ENCODE peak calls at places on chromosomes 11 and 22, in six cellular contexts. A, U, G, R, Y and K are unnamed samples. For H3K9me3, the result is how much of the 10 kb centered on the place peaks cover.

GRCh38 chr11:44950625-44951472 is at the start of gene TP53I11:
- DNase-seq in R (peak), U (no peak), A (peak), Y (no peak), G (no peak), K (peak)

GRCh38 chr11:123129920-123130319 is 65.1 kb downstream of the CLMP start:
- DNase-seq in Y (no peak), R (no peak), G (no peak), U (no peak), A (no peak), K (no peak)

GRCh38 chr11:61567286-61568061 is 13.4 kb downstream of the SYT7 start:
- DNase-seq in A (no peak), U (peak), G (no peak), Y (peak), R (peak), K (peak)

GRCh38 chr22:30044369-30044768 is 35.9 kb upstream of the HORMAD2 start:
- DNase-seq in G (no peak), Y (peak), U (no peak), A (no peak), R (peak), K (no peak)

GRCh38 chr11:20274031-20274430 is 89.5 kb upstream of the HTATIP2 start:
- DNase-seq in G (no peak), R (no peak), A (no peak), U (no peak), Y (no peak), K (no peak)

GRCh38 chr11:131392528-131393255 is 22.3 kb downstream of the NTM start:
- DNase-seq in A (no peak), U (peak), Y (no peak), G (no peak), R (no peak), K (no peak)

GRCh38 chr11:48172818-48173609 is 43.6 kb upstream of the OR4B1 start:
- DNase-seq in U (peak), Y (peak), R (peak), A (no peak), G (no peak), K (peak)

GRCh38 chr22:29690481-29690880 is 29.3 kb upstream of the CABP7 start:
- DNase-seq in U (no peak), R (no peak), Y (peak), A (no peak), G (no peak), K (no peak)

GRCh38 chr11:118911113-118911879 is 14.4 kb downstream of the BCL9L start:
- DNase-seq in U (no peak), R (peak), Y (peak), G (no peak), A (peak), K (no peak)

GRCh38 chr11:129442171-129442570 is 66.5 kb downstream of the BARX2 start:
- DNase-seq in R (no peak), A (no peak), Y (no peak), G (no peak), U (no peak), K (no peak)

GRCh38 chr11:75554258-75555022 is 7.6 kb upstream of the SERPINH1 start:
- DNase-seq in A (peak), Y (no peak), U (peak), R (peak), G (no peak), K (no peak)

GRCh38 chr11:1303973-1304372 is 5.5 kb downstream of the TOLLIP start:
- DNase-seq in U (no peak), G (no peak), A (peak), Y (no peak), R (peak), K (no peak)

GRCh38 chr11:130214861-130215530 is 55.4 kb downstream of the ST14 start:
- DNase-seq in Y (no peak), A (no peak), R (no peak), G (no peak), U (no peak), K (no peak)

GRCh38 chr11:610146-610801 is 5.5 kb downstream of the IRF7 start:
- DNase-seq in A (no peak), Y (no peak), G (no peak), U (no peak), R (no peak), K (no peak)

GRCh38 chr22:30422481-30423295 is 2.9 kb upstream of the MTFP1 start:
- DNase-seq in R (peak), A (peak), U (peak), G (no peak), Y (peak), K (no peak)

GRCh38 chr11:70319694-70320093 is 49.2 kb downstream of the PPFIA1 start:
- DNase-seq in A (no peak), R (no peak), U (no peak), Y (no peak), G (no peak), K (no peak)

GRCh38 chr22:48369789-48370507 is 1457.7 kb downstream of the BRD1 start:
- DNase-seq in Y (no peak), U (no peak), A (peak), R (peak), G (no peak), K (no peak)

GRCh38 chr11:120200677-120201076 is 10.2 kb upstream of the OAF start:
- DNase-seq in Y (no peak), A (no peak), U (no peak), G (no peak), R (no peak), K (no peak)

GRCh38 chr11:78961186-78961782 is 386.6 kb upstream of the NARS2 start:
- DNase-seq in U (no peak), A (no peak), Y (peak), R (peak), G (no peak), K (no peak)

GRCh38 chr22:33300165-33300564 is 242.0 kb upstream of the SYN3 start:
- DNase-seq in R (no peak), G (no peak), Y (no peak), U (no peak), A (no peak), K (no peak)

GRCh38 chr11:128835741-128836410 is 31.2 kb downstream of the KCNJ1 start:
- DNase-seq in R (no peak), A (no peak), Y (no peak), G (no peak), U (no peak), K (no peak)

GRCh38 chr11:96306600-96306932 is 36.4 kb downstream of the MAML2 start:
- DNase-seq in U (no peak), R (no peak), A (no peak), G (no peak), Y (peak), K (no peak)

GRCh38 chr11:102476812-102477211 is 24.2 kb upstream of the TMEM123 start:
- DNase-seq in A (no peak), U (no peak), Y (peak), G (no peak), R (peak), K (no peak)

GRCh38 chr22:17056058-17056457 is 28.7 kb upstream of the IL17RA start:
- DNase-seq in G (no peak), R (no peak), U (no peak), A (no peak), Y (no peak), K (no peak)

GRCh38 chr22:49016909-49017768 is 810.5 kb downstream of the BRD1 start:
- DNase-seq in G (no peak), U (no peak), Y (no peak), R (no peak), A (peak), K (no peak)

GRCh38 chr11:44534215-44534711 is 31.2 kb upstream of the CD82 start:
- DNase-seq in Y (no peak), U (no peak), R (no peak), G (no peak), A (no peak), K (no peak)

GRCh38 chr11:30314625-30315024 is 8.3 kb upstream of the ARL14EP start:
- DNase-seq in A (no peak), G (no peak), R (no peak), Y (no peak), U (no peak), K (no peak)
- TF ChIP-seq CTCF in A (no peak), G (no peak), R (peak), Y (peak), U (peak), K (peak)

GRCh38 chr11:68369161-68369560 is 56.8 kb downstream of the LRP5 start:
- DNase-seq in A (no peak), R (no peak), U (no peak), Y (no peak), G (no peak), K (no peak)
- H3K27ac ChIP-seq in A (peak), R (peak), U (no peak), Y (no peak), G (no peak), K (no peak)

GRCh38 chr22:47248925-47249324 is 486.5 kb downstream of the TBC1D22A start:
- DNase-seq in Y (peak), R (no peak), G (no peak), U (no peak), A (no peak), K (no peak)

GRCh38 chr22:47245286-47245685 is 482.8 kb downstream of the TBC1D22A start:
- DNase-seq in U (no peak), R (no peak), A (no peak), G (no peak), Y (peak), K (no peak)

GRCh38 chr22:47245786-47246185 is 483.3 kb downstream of the TBC1D22A start:
- DNase-seq in G (no peak), R (no peak), Y (peak), A (no peak), U (no peak), K (no peak)

GRCh38 chr22:47249370-47249928 is 487.0 kb downstream of the TBC1D22A start:
- DNase-seq in U (no peak), Y (peak), A (no peak), G (no peak), R (no peak), K (no peak)

GRCh38 chr22:47247609-47248240 is 485.3 kb downstream of the TBC1D22A start:
- DNase-seq in G (no peak), R (no peak), A (no peak), Y (peak), U (no peak), K (no peak)
- H3K9me3 ChIP-seq in G (under half), R (under half), A (under half), Y (under half), U (under half), K (under half)

DNA sequence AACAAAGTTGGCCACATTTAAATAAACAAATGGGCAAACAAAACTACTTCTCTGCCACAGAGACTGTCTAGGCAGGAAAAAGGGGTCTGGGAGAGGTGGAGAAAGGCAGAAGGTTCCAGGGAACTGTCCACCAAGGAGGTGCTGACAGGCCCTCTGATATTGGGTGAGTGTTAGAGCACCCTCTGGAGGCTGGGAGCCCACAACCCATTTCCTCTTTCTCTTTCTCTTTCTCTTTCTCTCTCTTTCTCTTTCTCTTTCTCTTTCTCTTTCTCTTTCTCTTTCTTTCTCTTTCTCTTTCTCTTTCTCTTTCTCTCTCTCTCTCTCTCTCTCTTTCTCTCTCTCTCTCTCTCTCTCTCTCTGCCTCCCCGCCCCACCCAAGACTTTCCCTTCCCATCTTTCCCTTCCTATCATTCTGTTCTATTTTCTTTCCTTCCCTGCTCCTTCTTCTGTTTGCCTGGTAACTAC is 912.8 kb downstream of the DLG2 start:
- DNase-seq in R (peak), U (peak), Y (peak), A (no peak), G (no peak), K (peak)
- TF ChIP-seq CTCF in R (peak), U (peak), Y (peak), A (no peak), G (no peak), K (no peak)